ENCODE peak calls at places on chromosomes 12 and 14, in nine cellular contexts. N is neuronal stem cell; E is left kidney; B is AG10803; K is stimulated activated CD4-positive, alpha-beta T cell treated with anti-CD3 and anti-CD28 coated beads, Interleukin-4, amount 100 ng/mL, for 1 hour; V is iPS-NIHi11; G is NCI-H774; Q is ACHN; M is DMS 273 treated with DMSO at 0.1 percent for 48 hours. L is an unnamed sample.

GRCh38 chr12:86914716-86915115 is 658.5 kb upstream of the MGAT4C start:
- DNase-seq in B (peak; percentile 20), E (peak; percentile 65), Q (peak; percentile 64), N (peak; percentile 23), M (peak; percentile 0), V (peak; percentile 42), G (no peak), K (no peak), L (peak; percentile 2)

GRCh38 chr12:104816845-104817503 is 141.1 kb downstream of the SLC41A2 start:
- DNase-seq in M (no peak), B (no peak), Q (no peak), V (no peak), E (no peak), N (no peak), G (no peak), K (no peak), L (no peak)

GRCh38 chr12:68334136-68334535 is 2.0 kb upstream of the MDM1 start:
- DNase-seq in M (no peak), B (no peak), E (peak; percentile 26), K (no peak), Q (peak; percentile 32), V (no peak), N (no peak), G (peak; percentile 19), L (peak; percentile 7)

GRCh38 chr14:87745507-87746118 is 247.4 kb downstream of the GALC start:
- DNase-seq in K (no peak), Q (peak; percentile 35), V (peak; percentile 63), E (peak; percentile 60), G (no peak), B (peak; percentile 50), N (peak; percentile 21), M (no peak), L (no peak)

GRCh38 chr14:41899416-41899815 is 292.7 kb downstream of the LRFN5 start:
- DNase-seq in Q (no peak), V (no peak), E (peak; percentile 33), M (peak; percentile 90), B (peak; percentile 0), N (no peak), G (no peak), K (no peak), L (peak; percentile 95)

GRCh38 chr14:30064454-30064853 is 136.8 kb upstream of the PRKD1 start:
- DNase-seq in G (no peak), K (no peak), V (no peak), M (no peak), B (peak; percentile 76), Q (no peak), E (no peak), N (no peak), L (no peak)

GRCh38 chr12:46675736-46676135 is 150.1 kb downstream of the SLC38A4 start:
- DNase-seq in N (peak; percentile 41), K (no peak), B (peak; percentile 48), V (peak; percentile 41), E (peak; percentile 67), M (no peak), Q (peak; percentile 62), G (peak; percentile 6), L (no peak)

GRCh38 chr14:55092326-55092725 is 36.7 kb upstream of the LGALS3 start:
- DNase-seq in E (no peak), V (no peak), M (no peak), N (no peak), Q (no peak), B (peak; percentile 87), K (no peak), G (no peak), L (no peak)

GRCh38 chr12:89909753-89910152 is 201.1 kb upstream of the ATP2B1 start:
- DNase-seq in Q (no peak), G (no peak), E (no peak), K (no peak), B (no peak), V (no peak), N (no peak), M (no peak), L (no peak)

GRCh38 chr12:94427520-94428381 is 31.9 kb downstream of the CEP83 start:
- DNase-seq in B (peak; percentile 87), M (peak; percentile 33), G (no peak), V (no peak), N (no peak), Q (no peak), K (no peak), E (peak; percentile 30), L (peak; percentile 66)

GRCh38 chr12:109020750-109021380 is at the start of gene SVOP:
- DNase-seq in Q (peak; percentile 95), K (peak; percentile 25), N (peak; percentile 94), M (peak; percentile 61), G (peak; percentile 71), B (peak; percentile 64), E (peak; percentile 98), V (peak; percentile 95), L (peak; percentile 51)

GRCh38 chr14:74980746-74981661 is 21.7 kb upstream of the EIF2B2 start:
- DNase-seq in N (peak; percentile 81), Q (peak; percentile 48), G (no peak), V (peak; percentile 61), B (peak; percentile 60), M (no peak), K (no peak), E (peak; percentile 83), L (peak; percentile 88)

GRCh38 chr12:58368001-58368400 is 426.6 kb downstream of the ATP23 start:
- DNase-seq in Q (no peak), N (no peak), E (no peak), B (no peak), V (no peak), K (no peak), M (no peak), G (no peak), L (no peak)

GRCh38 chr12:124388679-124389536 is 94.0 kb downstream of the RFLNA start:
- DNase-seq in Q (peak; percentile 94), E (peak; percentile 95), V (peak; percentile 89), G (no peak), K (peak; percentile 62), N (peak; percentile 62), M (peak; percentile 64), B (peak; percentile 91), L (no peak)

GRCh38 chr12:75889214-75889613 is 142.4 kb downstream of the PHLDA1 start:
- DNase-seq in N (no peak), M (no peak), B (no peak), G (no peak), V (peak; percentile 44), K (no peak), E (peak; percentile 53), Q (no peak), L (no peak)

GRCh38 chr12:91272456-91273063 is 89.9 kb upstream of the DCN start:
- DNase-seq in N (peak; percentile 21), V (peak; percentile 26), G (no peak), M (no peak), Q (no peak), K (no peak), E (peak; percentile 54), B (peak; percentile 12), L (no peak)

GRCh38 chr12:10159280-10159679 is 12.7 kb downstream of the OLR1 start:
- DNase-seq in Q (no peak), V (no peak), E (no peak), M (no peak), G (no peak), K (no peak), B (no peak), N (no peak), L (no peak)

GRCh38 chr12:96520767-96521166 is 31.4 kb downstream of the CFAP54 start:
- DNase-seq in K (no peak), Q (no peak), M (no peak), G (no peak), V (no peak), B (no peak), E (no peak), N (no peak), L (no peak)

GRCh38 chr12:108610336-108610815 is 12.5 kb upstream of the TMEM119 start:
- DNase-seq in N (no peak), V (no peak), G (no peak), E (no peak), Q (no peak), M (no peak), B (no peak), K (no peak), L (no peak)

GRCh38 chr14:91202234-91202974 is 42.1 kb downstream of the GPR68 start:
- DNase-seq in V (no peak), G (no peak), N (peak; percentile 42), K (no peak), E (no peak), M (no peak), Q (no peak), B (peak; percentile 64), L (no peak)

GRCh38 chr12:129101404-129101803 is 248.1 kb downstream of the GLT1D1 start:
- DNase-seq in M (no peak), E (peak; percentile 16), N (no peak), V (no peak), B (no peak), K (no peak), G (no peak), Q (no peak), L (no peak)

GRCh38 chr14:77474763-77475162 is 16.9 kb downstream of the AHSA1 start:
- DNase-seq in M (no peak), B (no peak), V (no peak), E (no peak), G (no peak), N (no peak), Q (no peak), K (no peak), L (no peak)

GRCh38 chr14:23605931-23606585 is 27.5 kb upstream of the JPH4 start:
- DNase-seq in M (no peak), K (no peak), E (no peak), B (no peak), N (no peak), Q (no peak), V (no peak), G (no peak), L (no peak)

GRCh38 chr14:36438883-36439282 is 81.1 kb downstream of the NKX2-1 start:
- DNase-seq in M (no peak), K (no peak), B (no peak), E (no peak), N (no peak), Q (no peak), V (no peak), G (peak; percentile 42), L (peak; percentile 85)

GRCh38 chr12:1171657-1172056 is 180.6 kb downstream of the ERC1 start:
- DNase-seq in M (peak; percentile 59), E (peak; percentile 88), G (peak; percentile 72), B (no peak), V (no peak), K (no peak), N (peak; percentile 54), Q (no peak), L (peak; percentile 75)

GRCh38 chr14:67187826-67188225 is 1.4 kb upstream of the GARIN2 start:
- DNase-seq in G (no peak), V (peak; percentile 24), E (no peak), K (no peak), Q (peak; percentile 89), M (no peak), N (no peak), B (peak; percentile 49), L (no peak)

GRCh38 chr14:47959753-47960152 is 284.3 kb upstream of the MDGA2 start:
- DNase-seq in M (no peak), K (no peak), G (no peak), Q (no peak), N (no peak), V (no peak), B (no peak), E (no peak), L (no peak)

GRCh38 chr12:111458773-111459172 is 53.0 kb downstream of the SH2B3 start:
- DNase-seq in K (no peak), E (no peak), V (no peak), N (no peak), M (no peak), Q (no peak), G (no peak), B (no peak), L (no peak)

GRCh38 chr12:913919-914718 is 35.4 kb downstream of the RAD52 start:
- DNase-seq in E (no peak), M (no peak), V (no peak), N (no peak), G (no peak), Q (peak; percentile 99), K (no peak), B (peak; percentile 53), L (no peak)

GRCh38 chr14:75607044-75607443 is 28.6 kb downstream of the FLVCR2 start:
- DNase-seq in E (no peak), K (no peak), G (no peak), Q (no peak), M (no peak), B (no peak), N (no peak), V (no peak), L (no peak)

GRCh38 chr14:99253890-99254289 is 18.1 kb downstream of the BCL11B start:
- DNase-seq in N (no peak), G (no peak), K (peak; percentile 2), Q (no peak), B (no peak), V (no peak), M (no peak), E (no peak), L (no peak)